ENCODE peak calls at places on chromosome 12, in five cellular contexts. J, S, M, O and F are unnamed samples.

GRCh38 chr12:121131941-121132341 is 735 bp upstream of the P2RX7 start:
- DNase-seq in J (no peak), S (no peak), M (no peak), O (no peak), F (no peak)

GRCh38 chr12:1593232-1594044 is 943 bp downstream of the FBXL14 start:
- DNase-seq in J (peak; percentile 43), S (peak; percentile 47), M (peak; percentile 53), O (peak; percentile 27), F (no peak)

GRCh38 chr12:54352022-54352531 is 12.2 kb downstream of the GPR84 start:
- DNase-seq in J (peak; percentile 94), S (peak; percentile 93), M (peak; percentile 11), O (no peak), F (peak; percentile 18)

GRCh38 chr12:69476276-69477017 is 6.3 kb downstream of the FRS2 start:
- DNase-seq in J (no peak), S (no peak), M (no peak), O (no peak), F (no peak)

GRCh38 chr12:111673503-111673902 is 12.3 kb downstream of the BRAP start:
- DNase-seq in J (no peak), S (peak; percentile 22), M (no peak), O (no peak), F (no peak)

GRCh38 chr12:64685076-64685475 is 74.1 kb downstream of the GNS start:
- DNase-seq in J (no peak), S (no peak), M (peak; percentile 31), O (no peak), F (no peak)

GRCh38 chr12:111268738-111269572 is 99.9 kb downstream of the PHETA1 start:
- DNase-seq in J (no peak), S (no peak), M (no peak), O (no peak), F (no peak)

GRCh38 chr12:28489256-28489655 is 299.0 kb downstream of the CCDC91 start:
- DNase-seq in J (no peak), S (peak; percentile 34), M (no peak), O (no peak), F (no peak)

GRCh38 chr12:98373019-98373554 is 142.3 kb upstream of the TMPO start:
- DNase-seq in J (peak; percentile 85), S (peak; percentile 56), M (no peak), O (peak; percentile 49), F (no peak)

GRCh38 chr12:19026035-19026434 is 103.5 kb upstream of the PLEKHA5 start:
- DNase-seq in J (no peak), S (no peak), M (no peak), O (no peak), F (no peak)

GRCh38 chr12:121753844-121754264 is 39.6 kb downstream of the RHOF start:
- DNase-seq in J (no peak), S (no peak), M (no peak), O (no peak), F (peak; percentile 84)

GRCh38 chr12:52405922-52406385 is at the start of gene KRT82:
- DNase-seq in J (no peak), S (no peak), M (no peak), O (no peak), F (no peak)

GRCh38 chr12:6039894-6040601 is 84.4 kb downstream of the VWF start:
- DNase-seq in J (peak; percentile 70), S (peak; percentile 72), M (peak; percentile 36), O (peak; percentile 77), F (peak; percentile 34)

GRCh38 chr12:62781136-62781880 is 153.6 kb downstream of the PPM1H start:
- DNase-seq in J (no peak), S (no peak), M (no peak), O (no peak), F (no peak)

GRCh38 chr12:6613015-6613775 is 6.0 kb upstream of the CHD4 start:
- DNase-seq in J (peak; percentile 93), S (peak; percentile 87), M (no peak), O (peak; percentile 93), F (peak; percentile 83)

GRCh38 chr12:5718073-5718472 is 227.0 kb downstream of the ANO2 start:
- DNase-seq in J (no peak), S (no peak), M (no peak), O (no peak), F (no peak)

GRCh38 chr12:59733200-59733599 is 137.4 kb downstream of the SLC16A7 start:
- DNase-seq in J (no peak), S (no peak), M (no peak), O (no peak), F (no peak)

GRCh38 chr12:109820921-109821381 is 12.2 kb downstream of the TRPV4 start:
- DNase-seq in J (no peak), S (no peak), M (no peak), O (no peak), F (no peak)